ENCODE peak calls at places on chromosomes 4 and X, in seven cellular contexts. One of them, this sample, is unnamed.

GRCh38 chr4:180664766-180665368 is 1578.3 kb upstream of the TENM3 start:
- DNase-seq in foreskin fibroblast: peak; percentile 59
- DNase-seq in ovary: peak; percentile 21
- DNase-seq in T-helper 9 cell: peak; percentile 20
- DNase-seq in CD4-positive, alpha-beta T cell: no peak
- DNase-seq in T-helper 17 cell: peak; percentile 10
- DNase-seq in SW480: peak; percentile 69
- DNase-seq in this sample: peak; percentile 70

GRCh38 chr4:120557372-120557771 is 365.2 kb downstream of the PRDM5 start:
- DNase-seq in SW480: no peak
- DNase-seq in T-helper 17 cell: no peak
- DNase-seq in ovary: no peak
- DNase-seq in CD4-positive, alpha-beta T cell: no peak
- DNase-seq in foreskin fibroblast: peak; percentile 74
- DNase-seq in T-helper 9 cell: no peak
- DNase-seq in this sample: no peak

GRCh38 chrX:97200454-97200853 is 316.7 kb downstream of the RPA4 start:
- DNase-seq in SW480: no peak
- DNase-seq in ovary: no peak
- DNase-seq in T-helper 17 cell: no peak
- DNase-seq in CD4-positive, alpha-beta T cell: no peak
- DNase-seq in foreskin fibroblast: no peak
- DNase-seq in T-helper 9 cell: no peak
- DNase-seq in this sample: no peak

GRCh38 chr4:183140911-183141320 is 41.9 kb downstream of the WWC2 start:
- DNase-seq in T-helper 9 cell: no peak
- DNase-seq in SW480: no peak
- DNase-seq in foreskin fibroblast: peak; percentile 80
- DNase-seq in ovary: no peak
- DNase-seq in CD4-positive, alpha-beta T cell: no peak
- DNase-seq in T-helper 17 cell: no peak
- DNase-seq in this sample: peak; percentile 79

GRCh38 chr4:169885893-169886292 is 128.1 kb upstream of the HPF1 start:
- DNase-seq in ovary: no peak
- DNase-seq in foreskin fibroblast: no peak
- DNase-seq in T-helper 17 cell: no peak
- DNase-seq in SW480: no peak
- DNase-seq in CD4-positive, alpha-beta T cell: no peak
- DNase-seq in T-helper 9 cell: no peak
- DNase-seq in this sample: no peak

GRCh38 chrX:3346436-3347329 is at the start of gene MXRA5:
- DNase-seq in CD4-positive, alpha-beta T cell: no peak
- DNase-seq in SW480: no peak
- DNase-seq in T-helper 17 cell: no peak
- DNase-seq in foreskin fibroblast: peak; percentile 25
- DNase-seq in T-helper 9 cell: no peak
- DNase-seq in ovary: peak; percentile 15
- DNase-seq in this sample: peak; percentile 61

GRCh38 chrX:13876652-13877051 is 59.8 kb upstream of the GPM6B start:
- DNase-seq in T-helper 9 cell: no peak
- DNase-seq in SW480: no peak
- DNase-seq in foreskin fibroblast: peak; percentile 84
- DNase-seq in CD4-positive, alpha-beta T cell: no peak
- DNase-seq in ovary: no peak
- DNase-seq in T-helper 17 cell: no peak
- DNase-seq in this sample: peak; percentile 67

GRCh38 chr4:45944000-45944399 is 179.9 kb downstream of the GABRG1 start:
- DNase-seq in SW480: no peak
- DNase-seq in foreskin fibroblast: no peak
- DNase-seq in CD4-positive, alpha-beta T cell: no peak
- DNase-seq in T-helper 9 cell: no peak
- DNase-seq in ovary: no peak
- DNase-seq in T-helper 17 cell: no peak
- DNase-seq in this sample: no peak

GRCh38 chr4:73434311-73434710 is 1.7 kb upstream of the AFP start:
- DNase-seq in CD4-positive, alpha-beta T cell: no peak
- DNase-seq in T-helper 17 cell: no peak
- DNase-seq in T-helper 9 cell: no peak
- DNase-seq in ovary: no peak
- DNase-seq in SW480: peak; percentile 29
- DNase-seq in foreskin fibroblast: peak; percentile 19
- DNase-seq in this sample: peak; percentile 11

GRCh38 chr4:38131371-38132139 is 171.4 kb downstream of the PTTG2 start:
- DNase-seq in CD4-positive, alpha-beta T cell: peak; percentile 38
- DNase-seq in SW480: peak; percentile 84
- DNase-seq in ovary: no peak
- DNase-seq in foreskin fibroblast: no peak
- DNase-seq in T-helper 9 cell: peak; percentile 50
- DNase-seq in T-helper 17 cell: peak; percentile 29
- DNase-seq in this sample: peak; percentile 31

GRCh38 chr4:107835409-107835808 is 10.7 kb downstream of the SGMS2 start:
- DNase-seq in T-helper 9 cell: no peak
- DNase-seq in T-helper 17 cell: no peak
- DNase-seq in ovary: no peak
- DNase-seq in SW480: no peak
- DNase-seq in CD4-positive, alpha-beta T cell: no peak
- DNase-seq in foreskin fibroblast: peak; percentile 64
- DNase-seq in this sample: no peak

GRCh38 chr4:141131738-141132688 is 1.3 kb downstream of the RNF150 start:
- DNase-seq in CD4-positive, alpha-beta T cell: no peak
- DNase-seq in SW480: no peak
- DNase-seq in ovary: peak; percentile 61
- DNase-seq in foreskin fibroblast: peak; percentile 41
- DNase-seq in T-helper 17 cell: no peak
- DNase-seq in T-helper 9 cell: no peak
- DNase-seq in this sample: no peak

GRCh38 chr4:119130365-119131065 is 5.1 kb upstream of the MYOZ2 start:
- DNase-seq in CD4-positive, alpha-beta T cell: no peak
- DNase-seq in T-helper 17 cell: no peak
- DNase-seq in foreskin fibroblast: peak; percentile 79
- DNase-seq in ovary: no peak
- DNase-seq in T-helper 9 cell: no peak
- DNase-seq in SW480: no peak
- DNase-seq in this sample: no peak

GRCh38 chr4:164571593-164572385 is 182.1 kb upstream of the SMIM31 start:
- DNase-seq in ovary: no peak
- DNase-seq in foreskin fibroblast: no peak
- DNase-seq in T-helper 9 cell: no peak
- DNase-seq in T-helper 17 cell: no peak
- DNase-seq in SW480: no peak
- DNase-seq in CD4-positive, alpha-beta T cell: no peak
- DNase-seq in this sample: no peak

GRCh38 chr4:173317003-173317402 is 17.2 kb downstream of the HMGB2 start:
- DNase-seq in T-helper 9 cell: no peak
- DNase-seq in CD4-positive, alpha-beta T cell: no peak
- DNase-seq in foreskin fibroblast: no peak
- DNase-seq in T-helper 17 cell: no peak
- DNase-seq in ovary: no peak
- DNase-seq in SW480: no peak
- DNase-seq in this sample: no peak

GRCh38 chr4:94458682-94459081 is 6.9 kb downstream of the PDLIM5 start:
- DNase-seq in ovary: no peak
- DNase-seq in T-helper 9 cell: no peak
- DNase-seq in foreskin fibroblast: no peak
- DNase-seq in CD4-positive, alpha-beta T cell: no peak
- DNase-seq in SW480: no peak
- DNase-seq in T-helper 17 cell: no peak
- DNase-seq in this sample: peak; percentile 51